ENCODE peak calls at places on chromosomes 11 and 22, in seven cellular contexts. L, Y, X, U, J, I and W are unnamed samples.

GRCh38 chr11:3911908-3912505 is 56.5 kb downstream of the STIM1 start:
- DNase-seq in L (no peak), Y (no peak), X (no peak), U (no peak), J (no peak), I (no peak), W (no peak)

GRCh38 chr11:16338397-16338796 is 17.9 kb downstream of the SOX6 start:
- DNase-seq in L (no peak), Y (no peak), X (no peak), U (no peak), J (no peak), I (no peak), W (no peak)

GRCh38 chr11:75743711-75744563 is 24.6 kb upstream of the DGAT2 start:
- DNase-seq in L (no peak), Y (no peak), X (peak), U (no peak), J (no peak), I (no peak), W (no peak)

GRCh38 chr11:2806351-2807058 is 79.1 kb downstream of the CDKN1C start:
- DNase-seq in L (no peak), Y (no peak), X (peak), U (peak), J (no peak), I (no peak), W (no peak)

GRCh38 chr11:69659591-69659990 is 15.6 kb downstream of the LTO1 start:
- DNase-seq in L (no peak), Y (no peak), X (no peak), U (no peak), J (no peak), I (no peak), W (no peak)

GRCh38 chr22:27512283-27512761 is 289.2 kb downstream of the MN1 start:
- DNase-seq in L (no peak), Y (no peak), X (no peak), U (peak), J (no peak), I (peak), W (no peak)

GRCh38 chr11:74681686-74682651 is 49.3 kb downstream of the CHRDL2 start:
- DNase-seq in L (no peak), Y (no peak), X (peak), U (peak), J (no peak), I (peak), W (no peak)

GRCh38 chr22:36435516-36436415 is 45.7 kb downstream of the TXN2 start:
- DNase-seq in L (no peak), Y (peak), X (peak), U (peak), J (peak), I (no peak), W (peak)

GRCh38 chr11:64856382-64857227 is 12.2 kb upstream of the CDC42BPG start:
- DNase-seq in L (no peak), Y (no peak), X (peak), U (no peak), J (no peak), I (peak), W (peak)

GRCh38 chr11:86761978-86762377 is 38.4 kb upstream of the PRSS23 start:
- DNase-seq in L (no peak), Y (no peak), X (no peak), U (no peak), J (no peak), I (peak), W (no peak)

GRCh38 chr11:75347781-75348613 is 3.5 kb downstream of the ARRB1 start:
- DNase-seq in L (no peak), Y (no peak), X (no peak), U (no peak), J (no peak), I (peak), W (no peak)

GRCh38 chr11:34245043-34245442 is 112.8 kb downstream of the ABTB2 start:
- DNase-seq in L (no peak), Y (no peak), X (no peak), U (no peak), J (no peak), I (no peak), W (no peak)

GRCh38 chr22:25494774-25495173 is 69.7 kb upstream of the GRK3 start:
- DNase-seq in L (no peak), Y (no peak), X (no peak), U (no peak), J (no peak), I (no peak), W (no peak)

GRCh38 chr11:11230802-11231562 is 122.1 kb downstream of the CSNK2A3 start:
- DNase-seq in L (no peak), Y (peak), X (no peak), U (no peak), J (no peak), I (no peak), W (no peak)

GRCh38 chr11:120079750-120080610 is 57.9 kb downstream of the TRIM29 start:
- DNase-seq in L (no peak), Y (peak), X (no peak), U (peak), J (no peak), I (no peak), W (no peak)

GRCh38 chr22:25039754-25040153 is 87.2 kb downstream of the KIAA1671 start:
- DNase-seq in L (no peak), Y (no peak), X (no peak), U (no peak), J (no peak), I (no peak), W (no peak)

GRCh38 chr11:75492181-75492820 is 33.4 kb downstream of the GDPD5 start:
- DNase-seq in L (no peak), Y (peak), X (no peak), U (no peak), J (peak), I (no peak), W (peak)

GRCh38 chr11:61589961-61590360 is 9.1 kb upstream of the SYT7 start:
- DNase-seq in L (no peak), Y (no peak), X (no peak), U (no peak), J (no peak), I (no peak), W (no peak)

GRCh38 chr11:126406368-126406767 is 50.9 kb downstream of the ST3GAL4 start:
- DNase-seq in L (no peak), Y (no peak), X (no peak), U (no peak), J (no peak), I (no peak), W (no peak)

GRCh38 chr11:69217276-69218105 is 61.8 kb downstream of the SMIM38 start:
- DNase-seq in L (no peak), Y (no peak), X (peak), U (no peak), J (no peak), I (no peak), W (no peak)

GRCh38 chr22:50399751-50400331 is 56.7 kb downstream of the PPP6R2 start:
- DNase-seq in L (no peak), Y (no peak), X (no peak), U (peak), J (no peak), I (no peak), W (peak)

GRCh38 chr11:64649304-64649703 is 58.3 kb downstream of the SLC22A12 start:
- DNase-seq in L (no peak), Y (peak), X (no peak), U (peak), J (no peak), I (no peak), W (peak)

GRCh38 chr11:134725939-134726639 is 314.0 kb upstream of the B3GAT1 start:
- DNase-seq in L (no peak), Y (no peak), X (no peak), U (peak), J (no peak), I (no peak), W (no peak)

GRCh38 chr11:101466352-101466751 is 117.5 kb downstream of the TRPC6 start:
- DNase-seq in L (no peak), Y (no peak), X (no peak), U (no peak), J (no peak), I (no peak), W (no peak)

GRCh38 chr11:134819026-134819425 is 407.0 kb upstream of the B3GAT1 start:
- DNase-seq in L (no peak), Y (no peak), X (no peak), U (no peak), J (no peak), I (no peak), W (no peak)

GRCh38 chr11:21556936-21557335 is 635.9 kb upstream of the ANO5 start:
- DNase-seq in L (no peak), Y (no peak), X (no peak), U (no peak), J (no peak), I (peak), W (no peak)

DNA sequence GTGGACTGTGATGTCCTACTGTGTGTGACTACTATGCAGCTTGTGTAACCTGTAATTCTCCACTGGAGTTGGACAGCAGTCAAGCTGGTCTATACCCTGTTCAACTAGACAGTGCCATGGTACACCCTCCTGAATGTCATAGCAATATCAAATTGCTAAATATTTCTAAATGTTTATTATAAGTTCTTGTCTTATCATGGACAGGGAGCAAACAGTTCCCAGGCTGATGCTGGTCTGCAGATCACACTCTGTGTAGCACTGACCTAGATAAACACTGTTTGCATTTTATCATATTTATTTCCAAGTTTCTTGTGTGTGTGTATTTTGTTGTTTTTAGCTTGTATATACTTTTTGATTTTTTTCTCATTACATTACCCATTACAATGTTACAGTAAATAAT is 22.0 kb downstream of the PARVA start:
- DNase-seq in L (no peak), Y (no peak), X (no peak), U (no peak), J (no peak), I (no peak), W (no peak)
- H3K27ac ChIP-seq in L (peak), Y (no peak), X (no peak), U (no peak), J (no peak), I (no peak), W (no peak)

GRCh38 chr11:46249103-46249942 is 28.1 kb upstream of the CREB3L1 start:
- DNase-seq in L (no peak), Y (no peak), X (no peak), U (no peak), J (no peak), I (peak), W (no peak)
- H3K27ac ChIP-seq in L (no peak), Y (no peak), X (no peak), U (no peak), J (no peak), I (peak), W (no peak)

GRCh38 chr11:121965330-121965729 is 150.7 kb downstream of the BLID start:
- DNase-seq in L (no peak), Y (no peak), X (no peak), U (no peak), J (no peak), I (peak), W (no peak)
- H3K27ac ChIP-seq in L (no peak), Y (no peak), X (no peak), U (no peak), J (no peak), I (peak), W (no peak)

GRCh38 chr11:9814108-9814507 is 150.2 kb downstream of the SWAP70 start:
- DNase-seq in L (no peak), Y (no peak), X (no peak), U (no peak), J (no peak), I (no peak), W (no peak)

GRCh38 chr11:9821008-9821752 is 157.3 kb downstream of the SWAP70 start:
- DNase-seq in L (no peak), Y (no peak), X (no peak), U (no peak), J (no peak), I (no peak), W (no peak)

GRCh38 chr11:9820260-9820659 is 156.4 kb downstream of the SWAP70 start:
- DNase-seq in L (no peak), Y (no peak), X (no peak), U (no peak), J (no peak), I (no peak), W (no peak)

GRCh38 chr11:9817191-9817590 is 153.3 kb downstream of the SWAP70 start:
- DNase-seq in L (no peak), Y (no peak), X (no peak), U (no peak), J (no peak), I (no peak), W (no peak)

DNA sequence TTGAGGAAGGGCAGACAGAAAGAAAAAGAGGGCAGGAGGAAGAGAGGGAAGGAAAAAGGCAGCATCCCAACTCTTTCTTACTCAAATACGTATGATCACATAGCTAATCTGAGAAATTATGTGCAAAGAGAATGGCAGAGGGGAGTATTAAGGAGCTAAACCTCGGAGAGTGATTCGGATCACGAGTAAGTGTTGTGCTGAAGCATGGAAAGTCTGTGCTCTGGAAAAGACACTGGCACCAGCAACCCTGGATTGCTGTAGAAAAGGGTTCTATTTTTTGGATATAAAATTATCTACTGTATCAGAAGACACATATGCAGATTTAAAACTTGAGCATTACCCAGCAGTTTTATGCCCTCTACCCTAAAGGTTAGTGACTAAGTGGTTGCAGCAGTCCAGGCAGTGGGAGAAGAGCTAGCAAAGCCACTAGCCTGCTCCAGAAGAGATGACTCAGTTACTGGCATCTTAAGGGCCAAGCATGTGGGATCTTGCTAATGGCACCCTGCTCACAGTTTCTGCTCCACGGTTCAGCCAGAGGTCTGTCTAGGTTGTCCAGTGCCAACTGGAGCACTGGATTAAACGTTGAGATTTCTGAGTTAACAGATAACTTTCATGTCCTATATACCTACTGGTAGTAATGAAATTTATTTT is 151.7 kb downstream of the SWAP70 start:
- DNase-seq in L (no peak), Y (no peak), X (no peak), U (no peak), J (no peak), I (peak), W (no peak)
- H3K27ac ChIP-seq in L (peak), Y (no peak), X (no peak), U (no peak), J (no peak), I (no peak), W (no peak)

GRCh38 chr22:17262976-17263375 is 43.7 kb upstream of the ADA2 start:
- DNase-seq in L (no peak), Y (no peak), X (no peak), U (no peak), J (no peak), I (no peak), W (no peak)

GRCh38 chr22:17258015-17258827 is 39.0 kb upstream of the ADA2 start:
- DNase-seq in L (no peak), Y (peak), X (peak), U (peak), J (no peak), I (peak), W (peak)

GRCh38 chr22:17257578-17257977 is 38.3 kb upstream of the ADA2 start:
- DNase-seq in L (no peak), Y (no peak), X (no peak), U (no peak), J (no peak), I (no peak), W (no peak)

GRCh38 chr22:17260950-17261349 is 41.7 kb upstream of the ADA2 start:
- DNase-seq in L (no peak), Y (no peak), X (no peak), U (peak), J (no peak), I (no peak), W (no peak)

GRCh38 chr22:17260291-17260690 is 41.1 kb upstream of the ADA2 start:
- DNase-seq in L (no peak), Y (no peak), X (no peak), U (no peak), J (no peak), I (no peak), W (no peak)
- H3K27ac ChIP-seq in L (no peak), Y (no peak), X (no peak), U (peak), J (no peak), I (no peak), W (no peak)

GRCh38 chr11:102603091-102603490 is 22.0 kb downstream of the MMP20 start:
- DNase-seq in L (no peak), Y (no peak), X (no peak), U (peak), J (no peak), I (peak), W (no peak)

GRCh38 chr11:102600666-102601065 is 24.5 kb downstream of the MMP20 start:
- DNase-seq in L (no peak), Y (no peak), X (no peak), U (no peak), J (no peak), I (no peak), W (no peak)

GRCh38 chr11:102596578-102596977 is 28.6 kb downstream of the MMP20 start:
- DNase-seq in L (no peak), Y (no peak), X (no peak), U (no peak), J (no peak), I (no peak), W (no peak)

GRCh38 chr11:102599642-102600261 is 25.4 kb downstream of the MMP20 start:
- DNase-seq in L (no peak), Y (no peak), X (no peak), U (no peak), J (no peak), I (peak), W (no peak)

DNA sequence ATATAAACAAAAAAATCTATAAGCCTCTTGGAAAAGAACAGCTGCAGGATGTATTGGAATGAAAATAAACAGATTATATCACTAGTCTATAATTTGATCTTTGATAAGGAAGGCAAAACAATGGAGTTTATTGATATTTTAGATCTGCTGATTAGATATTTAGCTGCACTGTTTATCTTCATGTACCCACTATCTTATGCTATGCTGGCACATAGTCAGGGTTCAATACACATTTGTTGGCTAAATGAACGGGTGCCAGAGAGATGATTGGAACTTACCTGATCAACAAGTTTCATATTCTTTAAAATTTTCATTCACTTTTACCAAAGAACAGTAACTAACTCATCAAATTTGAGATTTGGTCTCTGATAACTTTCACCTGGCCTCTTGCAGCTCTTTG is 26.9 kb downstream of the MMP20 start:
- DNase-seq in L (no peak), Y (no peak), X (no peak), U (no peak), J (no peak), I (no peak), W (no peak)
- H3K27ac ChIP-seq in L (no peak), Y (no peak), X (no peak), U (no peak), J (no peak), I (peak), W (no peak)

GRCh38 chr11:59000007-59000406 is 60.7 kb downstream of the GLYATL1 start:
- DNase-seq in L (no peak), Y (no peak), X (peak), U (no peak), J (no peak), I (no peak), W (peak)

GRCh38 chr11:58998480-58999290 is 59.4 kb downstream of the GLYATL1 start:
- DNase-seq in L (no peak), Y (no peak), X (no peak), U (peak), J (no peak), I (no peak), W (no peak)

GRCh38 chr11:58992489-58992888 is 53.2 kb downstream of the GLYATL1 start:
- DNase-seq in L (no peak), Y (no peak), X (no peak), U (no peak), J (no peak), I (no peak), W (no peak)

GRCh38 chr11:58999291-58999680 is 60.0 kb downstream of the GLYATL1 start:
- DNase-seq in L (no peak), Y (no peak), X (no peak), U (no peak), J (no peak), I (no peak), W (peak)

GRCh38 chr11:58994171-58994570 is 54.9 kb downstream of the GLYATL1 start:
- DNase-seq in L (no peak), Y (no peak), X (no peak), U (no peak), J (no peak), I (no peak), W (no peak)
- H3K27ac ChIP-seq in L (no peak), Y (no peak), X (no peak), U (no peak), J (no peak), I (no peak), W (no peak)

DNA sequence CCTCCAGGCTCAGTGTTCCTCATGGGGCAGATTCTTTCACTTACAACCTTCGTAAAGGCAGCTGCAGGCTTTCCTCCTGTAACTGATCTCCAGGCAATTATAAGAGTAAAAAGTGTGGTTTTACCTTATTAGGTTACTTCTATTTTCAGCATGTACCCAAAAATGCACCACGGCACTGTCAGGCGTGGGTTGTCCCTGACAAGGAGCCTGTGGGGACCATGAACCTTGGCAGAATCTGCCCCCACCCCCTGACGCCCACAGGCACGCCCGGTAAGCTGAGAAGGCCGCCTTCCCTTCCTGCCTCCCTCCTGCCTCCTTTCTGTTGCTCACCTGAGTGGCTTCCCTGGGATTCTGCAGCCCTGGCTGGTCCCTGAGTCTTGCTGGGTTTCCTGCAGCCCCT is 1383.3 kb downstream of the TBC1D22A start:
- DNase-seq in L (no peak), Y (no peak), X (no peak), U (no peak), J (no peak), I (no peak), W (no peak)
- H3K27ac ChIP-seq in L (no peak), Y (no peak), X (no peak), U (no peak), J (no peak), I (no peak), W (no peak)

DNA sequence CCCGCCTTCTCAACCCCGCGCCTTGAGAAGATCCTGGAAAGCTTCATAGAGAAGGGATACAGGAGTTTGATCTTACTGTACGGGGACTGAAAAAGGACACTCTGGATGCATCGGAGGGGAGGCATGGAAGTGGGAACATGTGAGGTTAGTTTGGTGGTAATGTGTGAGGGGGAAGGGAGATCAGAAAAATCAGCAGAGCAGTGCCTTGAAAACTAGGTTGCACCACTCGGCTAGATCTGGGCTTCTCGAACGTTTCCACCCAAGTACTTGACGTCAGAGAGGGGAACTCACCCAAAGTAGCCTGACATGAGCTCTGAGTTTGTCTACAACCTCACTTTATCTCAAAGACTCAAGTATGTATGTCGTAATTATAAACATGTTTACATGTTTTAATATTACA is 14.5 kb downstream of the USP35 start:
- DNase-seq in L (no peak), Y (peak), X (no peak), U (no peak), J (peak), I (no peak), W (peak)
- H3K27ac ChIP-seq in L (no peak), Y (peak), X (no peak), U (no peak), J (peak), I (no peak), W (peak)